ENCODE peak calls at places on chromosomes 3 and 15, in eight cellular contexts. H, L, I, K, Q, Y, J and B are unnamed samples.
A peak's percentile ranks its signal among the peaks of the same experiment; 100 is the strongest.

GRCh38 chr15:49624046-49624445 is 3.2 kb downstream of the DTWD1 start:
- DNase-seq in H (no peak), L (peak; percentile 32), I (no peak), K (no peak), Q (no peak), Y (peak; percentile 56), J (no peak), B (no peak)

GRCh38 chr3:181457756-181458155 is 254.0 kb upstream of the SOX2 start:
- DNase-seq in H (no peak), L (no peak), I (no peak), K (no peak), Q (no peak), Y (no peak), J (no peak), B (no peak)

GRCh38 chr3:41574900-41575299 is 375.6 kb downstream of the CTNNB1 start:
- DNase-seq in H (no peak), L (no peak), I (no peak), K (no peak), Q (no peak), Y (no peak), J (no peak), B (no peak)

GRCh38 chr15:55993804-55994539 is 560 bp upstream of the NEDD4 start:
- DNase-seq in H (no peak), L (peak; percentile 46), I (no peak), K (no peak), Q (no peak), Y (peak; percentile 41), J (no peak), B (peak; percentile 77)

GRCh38 chr3:20326537-20326936 is 140.5 kb upstream of the SGO1 start:
- DNase-seq in H (no peak), L (peak; percentile 47), I (no peak), K (no peak), Q (no peak), Y (peak; percentile 27), J (no peak), B (no peak)

GRCh38 chr3:98563661-98564281 is 29.6 kb downstream of the CPOX start:
- DNase-seq in H (no peak), L (peak; percentile 74), I (no peak), K (no peak), Q (no peak), Y (no peak), J (no peak), B (no peak)

GRCh38 chr3:71650372-71650771 is 66.8 kb upstream of the FOXP1 start:
- DNase-seq in H (no peak), L (no peak), I (no peak), K (no peak), Q (no peak), Y (no peak), J (peak; percentile 34), B (no peak)

GRCh38 chr15:33612721-33613304 is 302.0 kb downstream of the RYR3 start:
- DNase-seq in H (no peak), L (no peak), I (no peak), K (no peak), Q (no peak), Y (no peak), J (no peak), B (no peak)

GRCh38 chr3:110178965-110179364 is 841.6 kb upstream of the DPPA4 start:
- DNase-seq in H (no peak), L (no peak), I (no peak), K (no peak), Q (peak; percentile 31), Y (no peak), J (no peak), B (no peak)

GRCh38 chr3:126266291-126266840 is 86.0 kb upstream of the ALDH1L1 start:
- DNase-seq in H (peak; percentile 85), L (no peak), I (peak; percentile 56), K (no peak), Q (peak; percentile 68), Y (no peak), J (peak; percentile 87), B (peak; percentile 97)

GRCh38 chr3:150117076-150117475 is 146.4 kb upstream of the PFN2 start:
- DNase-seq in H (no peak), L (no peak), I (no peak), K (no peak), Q (no peak), Y (no peak), J (no peak), B (no peak)

GRCh38 chr15:100729461-100729860 is 127.1 kb downstream of the ASB7 start:
- DNase-seq in H (no peak), L (no peak), I (no peak), K (no peak), Q (no peak), Y (no peak), J (no peak), B (no peak)

GRCh38 chr3:42803800-42804112 is 534 bp downstream of the HIGD1A start:
- DNase-seq in H (peak; percentile 77), L (no peak), I (no peak), K (peak; percentile 16), Q (peak; percentile 45), Y (peak; percentile 16), J (peak; percentile 43), B (no peak)

GRCh38 chr3:174219738-174220137 is 639.4 kb upstream of the NAALADL2 start:
- DNase-seq in H (no peak), L (no peak), I (no peak), K (no peak), Q (no peak), Y (no peak), J (no peak), B (no peak)

GRCh38 chr15:42605281-42605744 is 29.9 kb downstream of the STARD9 start:
- DNase-seq in H (no peak), L (no peak), I (no peak), K (peak; percentile 35), Q (no peak), Y (no peak), J (no peak), B (no peak)

GRCh38 chr3:141375381-141376301 is 7.3 kb downstream of the ZBTB38 start:
- DNase-seq in H (no peak), L (no peak), I (no peak), K (no peak), Q (no peak), Y (no peak), J (no peak), B (no peak)

GRCh38 chr15:76384409-76384808 is 47.8 kb downstream of the ISL2 start:
- DNase-seq in H (no peak), L (no peak), I (no peak), K (no peak), Q (no peak), Y (no peak), J (no peak), B (no peak)

GRCh38 chr3:6791161-6791560 is 69.8 kb upstream of the GRM7 start:
- DNase-seq in H (no peak), L (no peak), I (no peak), K (no peak), Q (no peak), Y (no peak), J (no peak), B (no peak)

GRCh38 chr15:34217587-34218225 is 7.1 kb upstream of the EMC4 start:
- DNase-seq in H (no peak), L (peak; percentile 83), I (no peak), K (no peak), Q (no peak), Y (peak; percentile 35), J (no peak), B (no peak)

GRCh38 chr3:151264611-151265010 is 13.7 kb downstream of the P2RY14 start:
- DNase-seq in H (no peak), L (no peak), I (no peak), K (no peak), Q (no peak), Y (no peak), J (no peak), B (no peak)
- H3K27ac ChIP-seq in H (no peak overlapping the region), L (no peak overlapping the region), I (no peak overlapping the region), K (no peak overlapping the region), Q (no peak overlapping the region), Y (no peak overlapping the region), J (peak overlapping the region; percentile 70), B (peak overlapping the region; percentile 40)

DNA sequence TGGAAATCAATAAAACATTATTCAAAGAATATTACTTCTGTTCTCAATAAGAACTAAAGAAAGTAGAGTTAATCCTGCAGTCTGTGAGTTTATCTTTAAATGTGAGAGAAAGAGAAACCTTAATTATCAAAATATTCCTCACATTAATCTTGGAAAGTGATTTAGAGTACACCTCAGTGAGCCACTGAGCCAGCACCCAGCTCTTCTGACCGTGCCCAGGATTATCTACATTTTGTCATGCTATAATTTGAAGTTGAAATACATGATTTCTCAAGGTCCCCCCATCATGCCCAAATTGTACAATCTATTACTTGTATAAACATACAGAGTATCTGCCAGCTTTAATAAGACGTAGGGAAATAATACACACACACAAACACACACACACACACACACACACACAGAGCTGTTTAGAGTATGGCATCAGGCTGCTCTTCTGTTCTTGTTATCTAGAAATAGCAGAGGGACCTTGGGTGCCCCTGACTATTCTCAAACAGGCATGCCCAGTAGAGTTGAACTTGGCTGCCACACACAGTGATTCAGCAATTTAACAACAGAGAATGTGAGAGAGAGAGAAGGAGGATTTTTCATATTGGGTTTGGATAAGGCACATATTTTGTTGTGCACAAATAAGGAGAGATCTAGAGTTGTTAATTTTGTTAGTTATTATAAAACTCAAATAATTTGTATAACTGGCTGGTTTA is 74.4 kb downstream of the P2RY1 start:
- DNase-seq in H (no peak), L (no peak), I (no peak), K (no peak), Q (no peak), Y (peak; percentile 4), J (no peak), B (no peak)
- H3K4me3 ChIP-seq in H (no peak overlapping the region), L (no peak overlapping the region), I (no peak overlapping the region), K (no peak overlapping the region), Q (no peak overlapping the region), Y (no peak overlapping the region), J (no peak overlapping the region), B (no peak overlapping the region)

GRCh38 chr3:12829886-12830784 is 11.2 kb downstream of the RPL32 start:
- DNase-seq in H (no peak), L (no peak), I (no peak), K (no peak), Q (no peak), Y (no peak), J (no peak), B (no peak)

GRCh38 chr3:12831582-12831866 is 9.8 kb downstream of the RPL32 start:
- DNase-seq in H (no peak), L (no peak), I (no peak), K (no peak), Q (no peak), Y (no peak), J (no peak), B (no peak)

GRCh38 chr3:12832350-12833225 is 8.8 kb downstream of the RPL32 start:
- DNase-seq in H (no peak), L (no peak), I (no peak), K (no peak), Q (no peak), Y (no peak), J (no peak), B (no peak)

GRCh38 chr3:12829404-12829803 is 12.0 kb downstream of the RPL32 start:
- DNase-seq in H (no peak), L (no peak), I (no peak), K (no peak), Q (no peak), Y (no peak), J (no peak), B (no peak)

GRCh38 chr3:12830785-12831581 is 10.4 kb downstream of the RPL32 start:
- DNase-seq in H (no peak), L (no peak), I (no peak), K (no peak), Q (no peak), Y (no peak), J (no peak), B (no peak)
- TF ChIP-seq CTCF in H (no peak), L (peak; percentile 31), I (peak; percentile 30), K (no peak), Q (no peak), Y (peak; percentile 39), J (no peak), B (no peak)

GRCh38 chr3:102400766-102401165 is 34.0 kb upstream of the ZPLD1 start:
- DNase-seq in H (no peak), L (peak; percentile 88), I (no peak), K (no peak), Q (no peak), Y (peak; percentile 23), J (no peak), B (no peak)
- H3K27ac ChIP-seq in H (no peak overlapping the region), L (peak overlapping the region; percentile 79), I (no peak overlapping the region), K (no peak overlapping the region), Q (no peak overlapping the region), Y (no peak overlapping the region), J (no peak overlapping the region), B (no peak overlapping the region)